ENCODE peak calls at places on chromosome 10, in eight cellular contexts. K is astrocyte of the spinal cord, H is pancreas, T is neural progenitor cell, C is adrenal gland, Z is fibroblast of the aortic adventitia, Q is H9, S is PC-3. R is an unnamed sample.

GRCh38 chr10:21260060-21260792 is 265.3 kb downstream of the SKIDA1 start:
- DNase-seq in K (peak), H (no peak), T (no peak), C (no peak), Z (peak), Q (no peak), S (no peak), R (no peak)

GRCh38 chr10:126070815-126071214 is 174.5 kb downstream of the FANK1 start:
- DNase-seq in K (no peak), H (no peak), T (no peak), C (no peak), Z (no peak), Q (no peak), S (no peak), R (no peak)

GRCh38 chr10:128324058-128324457 is 197.8 kb upstream of the MKI67 start:
- DNase-seq in K (no peak), H (no peak), T (peak), C (no peak), Z (no peak), Q (peak), S (no peak), R (no peak)

GRCh38 chr10:119679480-119679829 is 28.3 kb downstream of the BAG3 start:
- DNase-seq in K (no peak), H (no peak), T (no peak), C (no peak), Z (no peak), Q (no peak), S (no peak), R (no peak)

GRCh38 chr10:5752301-5752871 is 60.8 kb downstream of the GDI2 start:
- DNase-seq in K (no peak), H (no peak), T (peak), C (no peak), Z (no peak), Q (no peak), S (no peak), R (no peak)

GRCh38 chr10:75048669-75049098 is 62.8 kb upstream of the SAMD8 start:
- DNase-seq in K (no peak), H (no peak), T (no peak), C (no peak), Z (peak), Q (no peak), S (no peak), R (peak)

GRCh38 chr10:101843032-101843991 is at the start of gene KCNIP2:
- DNase-seq in K (no peak), H (peak), T (peak), C (peak), Z (no peak), Q (peak), S (no peak), R (no peak)

GRCh38 chr10:87836098-87836497 is 18.1 kb upstream of the ATAD1 start:
- DNase-seq in K (no peak), H (no peak), T (no peak), C (no peak), Z (no peak), Q (no peak), S (no peak), R (no peak)

GRCh38 chr10:57692255-57692980 is 575.3 kb downstream of the IPMK start:
- DNase-seq in K (peak), H (no peak), T (no peak), C (no peak), Z (peak), Q (no peak), S (peak), R (peak)

GRCh38 chr10:9613338-9613737 is 1404.3 kb upstream of the CELF2 start:
- DNase-seq in K (no peak), H (no peak), T (no peak), C (no peak), Z (no peak), Q (no peak), S (no peak), R (no peak)

GRCh38 chr10:129501652-129502436 is 34.8 kb downstream of the MGMT start:
- DNase-seq in K (no peak), H (no peak), T (no peak), C (no peak), Z (no peak), Q (no peak), S (no peak), R (no peak)

GRCh38 chr10:25902002-25902401 is 32.0 kb upstream of the MYO3A start:
- DNase-seq in K (no peak), H (no peak), T (no peak), C (no peak), Z (no peak), Q (no peak), S (no peak), R (no peak)

GRCh38 chr10:104937528-104937927 is 296.4 kb downstream of the SORCS3 start:
- DNase-seq in K (peak), H (peak), T (no peak), C (peak), Z (peak), Q (no peak), S (peak), R (peak)

GRCh38 chr10:122648599-122649428 is 50.8 kb downstream of the C10orf120 start:
- DNase-seq in K (peak), H (peak), T (peak), C (peak), Z (peak), Q (peak), S (peak), R (peak)

GRCh38 chr10:94546616-94547175 is 1.1 kb downstream of the HELLS start:
- DNase-seq in K (peak), H (no peak), T (no peak), C (no peak), Z (peak), Q (no peak), S (no peak), R (peak)

GRCh38 chr10:80477813-80478212 is 23.7 kb downstream of the TSPAN14 start:
- DNase-seq in K (peak), H (no peak), T (no peak), C (no peak), Z (peak), Q (no peak), S (no peak), R (peak)

GRCh38 chr10:22389856-22390589 is 44.7 kb downstream of the SPAG6 start:
- DNase-seq in K (no peak), H (no peak), T (no peak), C (no peak), Z (peak), Q (no peak), S (no peak), R (no peak)

GRCh38 chr10:79434816-79435215 is 10.6 kb downstream of the ZCCHC24 start:
- DNase-seq in K (peak), H (no peak), T (no peak), C (no peak), Z (peak), Q (no peak), S (peak), R (peak)

GRCh38 chr10:14560274-14560673 is 214.4 kb downstream of the FAM107B start:
- DNase-seq in K (peak), H (no peak), T (peak), C (no peak), Z (peak), Q (peak), S (peak), R (peak)

GRCh38 chr10:82768040-82768439 is 893.0 kb downstream of the NRG3 start:
- DNase-seq in K (no peak), H (no peak), T (no peak), C (no peak), Z (no peak), Q (no peak), S (no peak), R (no peak)

GRCh38 chr10:82759050-82759449 is 884.1 kb downstream of the NRG3 start:
- DNase-seq in K (no peak), H (no peak), T (no peak), C (no peak), Z (no peak), Q (no peak), S (no peak), R (no peak)

GRCh38 chr10:82757397-82757796 is 882.4 kb downstream of the NRG3 start:
- DNase-seq in K (no peak), H (no peak), T (no peak), C (no peak), Z (no peak), Q (no peak), S (no peak), R (no peak)

GRCh38 chr10:82757907-82758306 is 882.9 kb downstream of the NRG3 start:
- DNase-seq in K (no peak), H (no peak), T (no peak), C (no peak), Z (no peak), Q (no peak), S (no peak), R (no peak)

DNA sequence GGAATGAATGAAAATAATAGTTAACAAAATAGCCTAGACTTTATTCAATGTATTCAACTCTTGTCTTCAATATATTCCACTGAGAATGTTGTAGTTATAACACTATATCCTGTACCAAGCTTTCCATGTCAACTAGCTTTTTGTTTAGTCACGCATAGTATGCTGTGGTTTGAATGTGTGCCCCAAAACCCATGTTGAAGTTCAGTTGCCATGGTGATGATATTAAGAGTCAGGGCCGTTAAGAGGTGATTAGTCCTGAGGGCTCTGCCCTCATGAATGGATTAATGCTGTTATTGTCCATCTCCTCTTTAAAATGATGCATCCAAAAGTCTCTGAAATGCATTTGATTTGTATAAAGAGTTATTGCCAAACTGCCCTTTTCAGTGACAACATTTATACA is 887.6 kb downstream of the NRG3 start:
- DNase-seq in K (no peak), H (no peak), T (no peak), C (no peak), Z (no peak), Q (no peak), S (no peak), R (no peak)
- TF ChIP-seq CTCF in K (no peak), H (no peak), T (no peak), C (no peak), Z (no peak), Q (no peak), S (no peak), R (no peak)

GRCh38 chr10:77756319-77757232 is 119.0 kb upstream of the KCNMA1 start:
- DNase-seq in K (peak), H (peak), T (peak), C (no peak), Z (peak), Q (peak), S (peak), R (peak)
- TF ChIP-seq CTCF in K (peak), H (peak), T (peak), C (peak), Z (peak), Q (peak), S (peak), R (peak)

GRCh38 chr10:109517748-109518147 is 405.6 kb downstream of the XPNPEP1 start:
- DNase-seq in K (no peak), H (no peak), T (no peak), C (no peak), Z (no peak), Q (no peak), S (no peak), R (no peak)
- TF ChIP-seq CTCF in K (no peak), H (no peak), T (no peak), C (no peak), Z (no peak), Q (no peak), S (no peak), R (no peak)

DNA sequence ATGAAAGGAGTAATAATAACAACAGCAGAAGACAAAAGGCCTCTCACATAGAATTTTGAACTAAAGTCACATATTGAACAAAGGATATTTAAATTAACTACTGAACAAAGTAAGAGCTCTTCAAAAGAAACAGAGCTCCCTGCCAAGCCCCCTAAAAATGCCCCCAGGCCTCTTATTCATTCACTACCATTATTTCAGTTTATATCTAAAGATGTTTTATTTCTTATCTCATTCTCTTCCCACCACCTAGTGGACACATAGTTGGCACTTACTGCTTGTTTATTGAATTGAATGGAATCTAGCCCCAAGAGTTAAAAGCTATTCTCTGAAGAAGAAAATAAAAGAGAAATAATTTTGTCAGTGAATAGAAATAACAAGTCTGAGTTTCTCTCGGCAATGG is 37.4 kb downstream of the VCL start:
- DNase-seq in K (no peak), H (no peak), T (no peak), C (no peak), Z (peak), Q (no peak), S (peak), R (no peak)
- TF ChIP-seq CTCF in K (peak), H (no peak), T (peak), C (no peak), Z (peak), Q (peak), S (peak), R (peak)

GRCh38 chr10:86596266-86596665 is 58.1 kb upstream of the OPN4 start:
- DNase-seq in K (no peak), H (peak), T (no peak), C (no peak), Z (peak), Q (no peak), S (no peak), R (no peak)

GRCh38 chr10:86591436-86591835 is 62.9 kb upstream of the OPN4 start:
- DNase-seq in K (no peak), H (no peak), T (no peak), C (no peak), Z (no peak), Q (peak), S (no peak), R (no peak)

GRCh38 chr10:86595496-86595895 is 58.9 kb upstream of the OPN4 start:
- DNase-seq in K (no peak), H (no peak), T (no peak), C (no peak), Z (no peak), Q (no peak), S (no peak), R (no peak)

GRCh38 chr10:86594535-86594934 is 59.8 kb upstream of the OPN4 start:
- DNase-seq in K (peak), H (no peak), T (no peak), C (no peak), Z (peak), Q (no peak), S (peak), R (peak)

DNA sequence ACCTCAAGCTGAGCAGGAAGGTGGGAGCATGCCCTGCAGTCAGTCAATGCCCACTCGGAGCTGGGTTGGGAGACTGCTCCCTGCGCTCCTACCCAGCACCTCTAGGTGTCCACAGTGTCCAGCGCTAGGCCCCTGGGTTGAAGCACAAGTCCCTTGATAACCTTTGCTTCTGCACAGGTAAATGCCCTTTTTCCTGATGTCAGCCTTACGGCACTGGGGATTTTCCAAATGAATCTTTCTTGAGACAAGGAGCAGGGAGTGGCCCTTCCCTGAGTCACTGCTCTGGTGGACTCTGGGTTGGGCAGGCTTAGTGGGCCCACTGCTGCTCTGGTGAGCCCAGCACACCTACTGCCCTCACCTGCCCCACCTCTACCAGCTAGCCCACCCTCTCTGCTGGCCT is 61.9 kb upstream of the OPN4 start:
- DNase-seq in K (no peak), H (no peak), T (peak), C (no peak), Z (no peak), Q (peak), S (peak), R (no peak)
- TF ChIP-seq CTCF in K (no peak), H (no peak), T (peak), C (no peak), Z (no peak), Q (peak), S (peak), R (peak)

GRCh38 chr10:86644412-86645110 is 9.8 kb upstream of the OPN4 start:
- DNase-seq in K (peak), H (no peak), T (no peak), C (no peak), Z (peak), Q (peak), S (no peak), R (peak)

GRCh38 chr10:86642021-86642420 is 12.3 kb upstream of the OPN4 start:
- DNase-seq in K (no peak), H (no peak), T (no peak), C (no peak), Z (no peak), Q (no peak), S (no peak), R (no peak)

GRCh38 chr10:86645111-86645445 is 9.3 kb upstream of the OPN4 start:
- DNase-seq in K (no peak), H (no peak), T (no peak), C (no peak), Z (no peak), Q (peak), S (no peak), R (no peak)

GRCh38 chr10:86646532-86646931 is 7.8 kb upstream of the OPN4 start:
- DNase-seq in K (no peak), H (no peak), T (no peak), C (no peak), Z (no peak), Q (no peak), S (no peak), R (no peak)

DNA sequence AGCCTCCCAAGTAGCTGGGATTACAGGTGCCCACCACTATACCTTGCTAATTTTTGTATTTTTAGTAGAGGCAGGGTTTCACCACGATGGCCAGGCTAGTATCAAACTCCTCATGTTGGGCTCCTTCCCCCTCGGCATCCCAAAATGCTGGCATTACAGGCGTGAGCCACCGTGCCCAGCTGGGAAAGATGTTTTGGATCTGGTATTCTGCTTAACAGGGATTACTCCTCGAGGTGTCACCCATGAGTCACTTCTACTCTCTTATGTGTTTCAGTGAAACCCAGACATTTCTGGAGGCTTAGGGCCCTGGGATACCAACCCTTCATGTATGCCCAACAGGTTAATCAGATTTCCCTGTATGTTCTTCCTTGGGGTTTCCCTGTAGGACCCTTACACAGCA is 11.8 kb upstream of the OPN4 start:
- DNase-seq in K (peak), H (no peak), T (no peak), C (no peak), Z (peak), Q (no peak), S (peak), R (peak)
- TF ChIP-seq CTCF in K (no peak), H (no peak), T (no peak), C (no peak), Z (no peak), Q (no peak), S (peak), R (no peak)

GRCh38 chr10:44425466-44425865 is 40.6 kb upstream of the CXCL12 start:
- DNase-seq in K (no peak), H (no peak), T (no peak), C (no peak), Z (no peak), Q (no peak), S (no peak), R (no peak)
- TF ChIP-seq CTCF in K (no peak), H (no peak), T (no peak), C (no peak), Z (no peak), Q (no peak), S (no peak), R (no peak)

GRCh38 chr10:16814081-16814480 is 3.1 kb downstream of the RSU1 start:
- DNase-seq in K (no peak), H (no peak), T (no peak), C (no peak), Z (no peak), Q (no peak), S (no peak), R (no peak)

GRCh38 chr10:16816830-16817124 is 447 bp downstream of the RSU1 start:
- DNase-seq in K (no peak), H (no peak), T (peak), C (peak), Z (no peak), Q (no peak), S (no peak), R (no peak)

GRCh38 chr10:16819026-16819425 is 1.8 kb upstream of the RSU1 start:
- DNase-seq in K (no peak), H (no peak), T (no peak), C (no peak), Z (no peak), Q (no peak), S (no peak), R (no peak)

GRCh38 chr10:16817125-16818019 is at the start of gene RSU1:
- DNase-seq in K (peak), H (peak), T (peak), C (peak), Z (peak), Q (peak), S (peak), R (peak)

DNA sequence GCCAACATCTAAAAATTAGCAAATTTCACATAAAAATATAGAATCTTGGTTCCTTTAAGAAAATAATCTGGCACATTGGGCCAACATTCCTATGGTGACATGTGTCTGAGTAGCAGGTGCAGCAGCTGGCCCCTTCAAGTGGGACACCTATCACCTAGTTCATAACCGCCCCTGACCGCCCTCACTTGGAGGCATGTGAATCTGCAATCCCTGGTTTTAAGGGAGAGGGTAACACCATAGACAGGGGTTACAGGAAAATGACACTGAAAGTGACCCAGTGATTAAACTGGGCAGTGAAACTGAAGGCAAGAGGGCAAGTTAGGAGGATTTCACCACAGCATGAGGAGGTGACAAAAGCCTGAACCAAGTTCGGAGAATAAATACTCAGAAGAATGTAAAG is 1.1 kb downstream of the RSU1 start:
- DNase-seq in K (no peak), H (peak), T (no peak), C (no peak), Z (peak), Q (no peak), S (peak), R (peak)
- TF ChIP-seq CTCF in K (no peak), H (no peak), T (no peak), C (no peak), Z (no peak), Q (no peak), S (no peak), R (no peak)

R was measured in fibroblast of villous mesenchyme.